ENCODE peak calls at places on chromosomes 7 and 10, in seven cellular contexts. T, Q, G, K, W, P and I are unnamed samples.

GRCh38 chr7:114050571-114050970 is 131.8 kb upstream of the PPP1R3A start:
- DNase-seq in P (no peak), W (no peak), K (no peak), G (no peak), T (no peak), Q (no peak), I (no peak)

GRCh38 chr7:131040467-131040932 is 287.2 kb upstream of the MKLN1 start:
- DNase-seq in T (peak), G (no peak), Q (no peak), W (no peak), P (no peak), K (no peak), I (peak)

GRCh38 chr10:17412323-17412722 is 42.1 kb downstream of the ST8SIA6 start:
- DNase-seq in W (no peak), G (no peak), P (no peak), Q (no peak), K (no peak), T (no peak), I (no peak)

GRCh38 chr10:60008816-60009215 is 102.5 kb upstream of the CCDC6 start:
- DNase-seq in W (no peak), K (no peak), P (no peak), Q (no peak), G (no peak), T (no peak), I (no peak)

GRCh38 chr7:105752671-105753275 is 123.6 kb downstream of the ATXN7L1 start:
- DNase-seq in T (no peak), K (no peak), G (no peak), Q (no peak), P (no peak), W (no peak), I (no peak)

GRCh38 chr10:6014241-6014761 is 37.0 kb upstream of the IL15RA start:
- DNase-seq in W (no peak), Q (no peak), K (peak), T (peak), G (peak), P (peak), I (peak)

GRCh38 chr7:78968951-78969350 is 484.5 kb downstream of the MAGI2 start:
- DNase-seq in K (no peak), T (no peak), W (no peak), P (no peak), Q (no peak), G (no peak), I (no peak)

GRCh38 chr7:65251851-65252620 is 121.6 kb upstream of the ZNF92 start:
- DNase-seq in G (no peak), W (peak), T (peak), Q (no peak), P (peak), K (peak), I (peak)

GRCh38 chr10:124420254-124420653 is 1.5 kb upstream of the OAT start:
- DNase-seq in Q (no peak), G (no peak), P (no peak), K (no peak), W (no peak), T (no peak), I (no peak)

GRCh38 chr7:22864301-22864700 is 41.7 kb upstream of the TOMM7 start:
- DNase-seq in Q (no peak), G (no peak), K (no peak), P (no peak), W (no peak), T (peak), I (no peak)

GRCh38 chr10:71158902-71159301 is 53.5 kb upstream of the UNC5B start:
- DNase-seq in P (no peak), K (no peak), G (no peak), W (no peak), T (no peak), Q (no peak), I (no peak)

GRCh38 chr7:118898284-118898683 is 673.8 kb downstream of the ANKRD7 start:
- DNase-seq in K (no peak), P (no peak), T (no peak), G (no peak), Q (no peak), W (no peak), I (no peak)

GRCh38 chr7:33892945-33893344 is 12.4 kb upstream of the BMPER start:
- DNase-seq in Q (no peak), W (no peak), P (no peak), T (peak), K (no peak), G (no peak), I (no peak)

GRCh38 chr7:113100091-113100723 is 13.6 kb upstream of the GPR85 start:
- DNase-seq in W (no peak), Q (no peak), T (no peak), P (peak), K (no peak), G (no peak), I (peak)

GRCh38 chr10:110797416-110797815 is 74.3 kb upstream of the PDCD4 start:
- DNase-seq in T (no peak), G (no peak), Q (no peak), K (no peak), W (no peak), P (no peak), I (no peak)

GRCh38 chr7:151940048-151940845 is 16.0 kb upstream of the GALNTL5 start:
- DNase-seq in W (no peak), P (no peak), Q (no peak), T (peak), G (no peak), K (no peak), I (peak)

GRCh38 chr7:129855234-129855673 is 97.5 kb downstream of the UBE2H start:
- DNase-seq in W (no peak), Q (no peak), P (no peak), T (peak), G (peak), K (no peak), I (peak)

GRCh38 chr7:47652591-47652990 is 70.7 kb upstream of the TNS3 start:
- DNase-seq in K (no peak), W (no peak), T (no peak), P (no peak), Q (no peak), G (no peak), I (peak)

GRCh38 chr10:130339091-130339490 is 202.9 kb downstream of the GLRX3 start:
- DNase-seq in P (no peak), Q (no peak), K (no peak), W (peak), G (no peak), T (no peak), I (no peak)

GRCh38 chr10:103847909-103848468 is 7.4 kb downstream of the SH3PXD2A start:
- DNase-seq in W (no peak), P (no peak), Q (no peak), T (no peak), G (no peak), K (no peak), I (no peak)

GRCh38 chr10:21297525-21298383 is 227.7 kb downstream of the SKIDA1 start:
- DNase-seq in W (no peak), Q (no peak), G (no peak), T (no peak), P (no peak), K (no peak), I (peak)

GRCh38 chr10:73818402-73818801 is 7.0 kb upstream of the NDST2 start:
- DNase-seq in P (no peak), Q (no peak), T (no peak), W (no peak), G (no peak), K (no peak), I (no peak)

GRCh38 chr10:119296703-119297102 is 89.3 kb downstream of the GRK5 start:
- DNase-seq in Q (no peak), T (no peak), W (no peak), G (no peak), K (no peak), P (no peak), I (no peak)

GRCh38 chr10:91627344-91628102 is 5.3 kb downstream of the PPP1R3C start:
- DNase-seq in W (no peak), Q (no peak), G (no peak), K (no peak), P (no peak), T (peak), I (peak)

GRCh38 chr10:62610649-62611229 is 193.8 kb upstream of the ADO start:
- DNase-seq in T (peak), K (peak), G (no peak), P (no peak), Q (peak), W (no peak), I (peak)

GRCh38 chr7:30168800-30169584 is 34.2 kb downstream of the MTURN start:
- DNase-seq in K (no peak), T (peak), Q (no peak), W (no peak), G (peak), P (no peak), I (peak)

GRCh38 chr10:13803566-13804554 is 217.1 kb downstream of the PRPF18 start:
- DNase-seq in Q (no peak), K (no peak), G (no peak), P (no peak), T (no peak), W (no peak), I (peak)

GRCh38 chr10:11164806-11165590 is 147.3 kb downstream of the CELF2 start:
- DNase-seq in T (peak), W (no peak), P (peak), G (peak), Q (peak), K (peak), I (peak)

GRCh38 chr7:42380411-42380810 is 143.4 kb upstream of the GLI3 start:
- DNase-seq in W (no peak), P (no peak), K (no peak), Q (no peak), G (peak), T (peak), I (no peak)

GRCh38 chr10:103448751-103449150 is 3.4 kb downstream of the CALHM2 start:
- DNase-seq in W (no peak), G (peak), T (peak), P (no peak), Q (no peak), K (no peak), I (peak)

GRCh38 chr10:72875250-72876055 is 18.1 kb upstream of the OIT3 start:
- DNase-seq in Q (no peak), W (no peak), G (no peak), T (peak), P (no peak), K (no peak), I (peak)

GRCh38 chr7:74097937-74098614 is 14.5 kb downstream of the LIMK1 start:
- DNase-seq in K (no peak), Q (no peak), G (peak), P (no peak), W (no peak), T (peak), I (peak)

GRCh38 chr10:47045331-47045861 is 134.2 kb downstream of the PTPN20 start:
- DNase-seq in G (no peak), P (no peak), Q (no peak), T (no peak), K (no peak), W (peak), I (no peak)

GRCh38 chr7:128410092-128410665 is 397 bp upstream of the IMPDH1 start:
- DNase-seq in Q (no peak), T (peak), K (peak), W (no peak), G (peak), P (peak), I (peak)

GRCh38 chr7:156487811-156488523 is 152.6 kb upstream of the RNF32 start:
- DNase-seq in Q (no peak), T (no peak), P (no peak), G (no peak), K (no peak), W (no peak), I (no peak)

GRCh38 chr10:16948335-16948734 is 131.1 kb upstream of the RSU1 start:
- DNase-seq in T (no peak), G (no peak), K (peak), Q (no peak), P (no peak), W (no peak), I (no peak)